ENCODE peak calls at places on chromosomes 3 and 15, in ten cellular contexts. W is neural crest cell; O is iris pigment epithelial cell; Y is BE2C; I is activated naive CD4-positive, alpha-beta T cell; H is T-cell; L is CD4-positive, alpha-beta T cell; M is astrocyte of the spinal cord; K is stimulated activated CD4-positive, alpha-beta T cell treated with anti-CD3 and anti-CD28 coated beads, Interleukin-12 subunit alpha, Interleukin-12 subunit beta, amount 100 ng/mL, for 24 hours; J is lower lobe of right lung. G is an unnamed sample.

GRCh38 chr3:157493627-157494550 is 9.3 kb downstream of the VEPH1 start:
- DNase-seq in W (no peak), J (no peak), I (no peak), M (peak; percentile 71), Y (no peak), O (peak; percentile 61), K (no peak), H (no peak), L (no peak), G (no peak)

GRCh38 chr15:88902846-88903245 is 7.5 kb upstream of the HAPLN3 start:
- DNase-seq in I (no peak), H (no peak), M (no peak), J (no peak), W (no peak), O (no peak), K (no peak), L (no peak), Y (no peak), G (no peak)

GRCh38 chr3:48436477-48436787 is 3.5 kb downstream of the CCDC51 start:
- DNase-seq in W (no peak), J (no peak), K (no peak), O (no peak), L (no peak), Y (no peak), I (no peak), H (no peak), M (no peak), G (no peak)

GRCh38 chr3:195081242-195081963 is 189.6 kb downstream of the XXYLT1 start:
- DNase-seq in K (no peak), L (no peak), W (no peak), Y (no peak), H (no peak), J (peak; percentile 31), M (peak; percentile 39), I (no peak), O (peak; percentile 67), G (peak; percentile 38)

GRCh38 chr3:99751649-99752048 is 66.0 kb upstream of the CMSS1 start:
- DNase-seq in M (peak; percentile 88), Y (no peak), K (no peak), O (peak; percentile 84), L (no peak), I (no peak), H (no peak), W (no peak), J (no peak), G (no peak)

GRCh38 chr15:96359772-96360498 is 29.4 kb downstream of the NR2F2 start:
- DNase-seq in K (no peak), O (no peak), J (no peak), H (no peak), Y (no peak), I (no peak), M (peak; percentile 32), L (no peak), W (no peak), G (no peak)

GRCh38 chr15:40242216-40242599 is 3.3 kb downstream of the PAK6 start:
- DNase-seq in O (no peak), L (no peak), W (no peak), H (no peak), M (no peak), Y (no peak), K (no peak), I (no peak), J (no peak), G (no peak)

GRCh38 chr3:151443583-151443982 is 17.3 kb downstream of the IGSF10 start:
- DNase-seq in I (no peak), M (no peak), J (no peak), O (peak; percentile 15), L (no peak), Y (no peak), K (no peak), H (no peak), W (no peak), G (no peak)

GRCh38 chr3:20076296-20076997 is 36.2 kb downstream of the KAT2B start:
- DNase-seq in H (no peak), M (no peak), K (no peak), O (no peak), J (no peak), I (no peak), W (no peak), L (no peak), Y (no peak), G (no peak)

GRCh38 chr3:188869628-188870027 is 302.1 kb upstream of the TPRG1 start:
- DNase-seq in M (peak; percentile 26), H (no peak), W (no peak), O (peak; percentile 47), K (no peak), I (no peak), L (no peak), J (no peak), Y (no peak), G (no peak)

GRCh38 chr15:23401627-23402026 is 45.4 kb downstream of the GOLGA6L2 start:
- DNase-seq in H (no peak), J (no peak), I (no peak), W (no peak), M (no peak), K (no peak), L (no peak), O (no peak), Y (no peak), G (no peak)

GRCh38 chr15:33639968-33640367 is 328.3 kb upstream of the CHRM5 start:
- DNase-seq in K (no peak), H (no peak), L (no peak), W (no peak), M (no peak), J (no peak), O (no peak), I (no peak), Y (peak; percentile 57), G (no peak)

GRCh38 chr15:38130739-38131498 is 121.7 kb upstream of the SPRED1 start:
- DNase-seq in I (no peak), Y (no peak), K (no peak), W (no peak), L (no peak), J (peak; percentile 79), M (peak; percentile 96), H (no peak), O (peak; percentile 99), G (peak; percentile 51)

GRCh38 chr3:16370872-16371740 is 106.1 kb downstream of the OXNAD1 start:
- DNase-seq in Y (no peak), K (no peak), M (no peak), J (no peak), H (no peak), L (no peak), I (no peak), O (peak; percentile 21), W (no peak), G (no peak)

GRCh38 chr15:83208357-83208661 is 686 bp upstream of the HDGFL3 start:
- DNase-seq in M (peak; percentile 30), O (peak; percentile 10), K (no peak), W (no peak), J (no peak), H (no peak), L (no peak), I (no peak), Y (no peak), G (no peak)

GRCh38 chr15:100614918-100615317 is 12.5 kb downstream of the ASB7 start:
- DNase-seq in K (no peak), H (no peak), L (no peak), I (no peak), Y (no peak), J (no peak), W (no peak), M (no peak), O (no peak), G (no peak)

GRCh38 chr3:105791134-105791533 is 77.7 kb downstream of the CBLB start:
- DNase-seq in W (no peak), K (no peak), L (no peak), Y (no peak), M (peak; percentile 77), O (peak; percentile 92), I (no peak), J (no peak), H (no peak), G (no peak)

GRCh38 chr3:110420158-110420641 is 651.4 kb upstream of the NECTIN3 start:
- DNase-seq in I (no peak), K (no peak), O (peak; percentile 87), L (no peak), J (no peak), H (no peak), Y (no peak), W (no peak), M (peak; percentile 94), G (no peak)

GRCh38 chr15:40937762-40938529 is 8.8 kb downstream of the DLL4 start:
- DNase-seq in H (no peak), I (no peak), J (no peak), K (no peak), L (no peak), M (no peak), Y (no peak), W (no peak), O (no peak), G (peak; percentile 72)

GRCh38 chr3:152061296-152061695 is 187.9 kb downstream of the SUCNR1 start:
- DNase-seq in L (no peak), H (no peak), K (no peak), I (no peak), O (no peak), W (no peak), Y (no peak), M (no peak), J (no peak), G (no peak)

GRCh38 chr15:40151991-40152390 is 8.9 kb upstream of the BUB1B start:
- DNase-seq in H (no peak), L (no peak), W (no peak), K (no peak), O (no peak), J (no peak), M (no peak), Y (no peak), I (no peak), G (no peak)

GRCh38 chr15:69414702-69415161 is 583 bp downstream of the KIF23 start:
- DNase-seq in Y (peak; percentile 48), K (no peak), W (peak; percentile 35), J (peak; percentile 61), O (peak; percentile 94), H (no peak), I (no peak), L (no peak), M (peak; percentile 90), G (no peak)

GRCh38 chr3:56075089-56075488 is 393.2 kb downstream of the ERC2 start:
- DNase-seq in H (no peak), K (no peak), I (no peak), W (no peak), L (no peak), J (no peak), M (no peak), O (no peak), Y (no peak), G (no peak)

GRCh38 chr3:170978335-170978745 is 48.2 kb downstream of the SLC2A2 start:
- DNase-seq in Y (peak; percentile 67), I (no peak), O (no peak), L (no peak), W (no peak), J (no peak), K (no peak), M (no peak), H (no peak), G (no peak)

GRCh38 chr3:171461087-171461917 is 1.1 kb upstream of the TNIK start:
- DNase-seq in H (peak; percentile 24), J (no peak), K (no peak), L (peak; percentile 27), Y (no peak), W (no peak), M (peak; percentile 52), O (peak; percentile 56), I (no peak), G (no peak)

GRCh38 chr3:55592572-55592971 is 105.5 kb upstream of the WNT5A start:
- DNase-seq in J (no peak), M (no peak), I (no peak), L (no peak), O (peak; percentile 45), H (no peak), Y (no peak), W (no peak), K (no peak), G (no peak)

GRCh38 chr15:89912145-89912673 is 543 bp downstream of the ARPIN start:
- DNase-seq in M (peak; percentile 8), W (peak; percentile 38), Y (peak; percentile 42), I (no peak), O (peak; percentile 21), J (peak; percentile 67), K (no peak), L (no peak), H (no peak), G (peak; percentile 55)

GRCh38 chr3:4982773-4983738 is 3.8 kb downstream of the BHLHE40 start:
- DNase-seq in I (no peak), O (peak; percentile 33), W (no peak), Y (no peak), M (peak; percentile 50), J (no peak), H (no peak), K (no peak), L (no peak), G (no peak)

G was measured in right lobe of liver.